ENCODE peak calls at places on chromosomes 4 and X, in five cellular contexts. G is germinal center, R is BE2C, Q is progenitor cell of endocrine pancreas, H is lower lobe of right lung. D is an unnamed sample.

GRCh38 chr4:102405706-102406510 is 60.6 kb upstream of the SLC39A8 start:
- DNase-seq in Q (no peak), H (no peak), R (peak), G (no peak), D (no peak)

GRCh38 chrX:40646489-40647306 is 663 bp downstream of the CXorf38 start:
- DNase-seq in H (peak), G (peak), Q (no peak), R (peak), D (peak)

GRCh38 chr4:99763635-99764101 is 53.0 kb upstream of the DAPP1 start:
- DNase-seq in H (no peak), R (no peak), G (no peak), Q (no peak), D (no peak)

GRCh38 chr4:39514888-39515401 is 12.3 kb downstream of the UGDH start:
- DNase-seq in H (peak), Q (no peak), G (no peak), R (no peak), D (no peak)

GRCh38 chrX:135389243-135389642 is 32.5 kb upstream of the SMIM10L2A start:
- DNase-seq in G (no peak), R (no peak), Q (no peak), H (no peak), D (no peak)

GRCh38 chrX:113275769-113276168 is 435.1 kb upstream of the AMOT start:
- DNase-seq in H (no peak), R (no peak), Q (no peak), G (no peak), D (no peak)

GRCh38 chr4:63211377-63211776 is 1197.9 kb downstream of the TECRL start:
- DNase-seq in Q (no peak), H (no peak), R (no peak), G (no peak), D (no peak)

GRCh38 chr4:100417565-100417964 is 100.3 kb downstream of the EMCN start:
- DNase-seq in R (peak), G (no peak), H (no peak), Q (no peak), D (no peak)

GRCh38 chr4:53128959-53129358 is 236.9 kb downstream of the SCFD2 start:
- DNase-seq in Q (no peak), H (no peak), R (no peak), G (no peak), D (no peak)

GRCh38 chrX:149910178-149910695 is 19.1 kb upstream of the HSFX4 start:
- DNase-seq in R (no peak), Q (no peak), G (no peak), H (no peak), D (no peak)

GRCh38 chrX:68299923-68300322 is 133.4 kb downstream of the OPHN1 start:
- DNase-seq in H (no peak), Q (no peak), R (no peak), G (no peak), D (no peak)

GRCh38 chrX:22366166-22366702 is 93.5 kb downstream of the CBLL2 start:
- DNase-seq in R (no peak), G (no peak), Q (no peak), H (no peak), D (no peak)

GRCh38 chrX:40097492-40098263 is at the start of gene BCOR:
- DNase-seq in Q (peak), R (peak), H (peak), G (no peak), D (no peak)

GRCh38 chrX:23935116-23935515 is 27.3 kb downstream of the CXorf58 start:
- DNase-seq in G (no peak), Q (no peak), R (no peak), H (no peak), D (no peak)

GRCh38 chrX:104307341-104307740 is 52.6 kb upstream of the ESX1 start:
- DNase-seq in G (no peak), Q (no peak), H (no peak), R (no peak), D (no peak)

GRCh38 chrX:70132244-70132643 is 1.0 kb upstream of the IGBP1 start:
- DNase-seq in G (no peak), Q (no peak), H (no peak), R (no peak), D (no peak)

GRCh38 chrX:14039344-14039743 is 9.7 kb upstream of the GEMIN8 start:
- DNase-seq in H (no peak), Q (no peak), G (peak), R (peak), D (no peak)

D was measured in activated CD8-positive, alpha-beta memory T cell treated with anti-CD3 and anti-CD28 coated beads for 48 hours.